ENCODE peak calls at places on chromosomes 1 and 21, in four cellular contexts. Y, E, J and R are unnamed samples.

GRCh38 chr21:38490411-38491020 is 7.8 kb downstream of the ERG start:
- DNase-seq in Y (no peak), E (no peak), J (no peak), R (no peak)

GRCh38 chr1:3695326-3696217 is 43.3 kb downstream of the TP73 start:
- DNase-seq in Y (peak), E (no peak), J (no peak), R (peak)

GRCh38 chr1:27003745-27004470 is 8.7 kb downstream of the TENT5B start:
- DNase-seq in Y (peak), E (no peak), J (no peak), R (no peak)

GRCh38 chr1:115299266-115299665 is 38.8 kb downstream of the NGF start:
- DNase-seq in Y (no peak), E (no peak), J (no peak), R (no peak)

GRCh38 chr1:209302777-209303642 is 280.5 kb upstream of the CAMK1G start:
- DNase-seq in Y (no peak), E (no peak), J (no peak), R (no peak)

GRCh38 chr1:63458750-63459149 is 64.3 kb downstream of the ITGB3BP start:
- DNase-seq in Y (no peak), E (no peak), J (no peak), R (no peak)

GRCh38 chr1:19484793-19485361 is 462 bp downstream of the CAPZB start:
- DNase-seq in Y (no peak), E (no peak), J (no peak), R (peak)

GRCh38 chr1:68918563-68918962 is 421.7 kb upstream of the DEPDC1 start:
- DNase-seq in Y (no peak), E (no peak), J (no peak), R (no peak)

GRCh38 chr1:84827566-84827965 is 65.4 kb downstream of the LPAR3 start:
- DNase-seq in Y (no peak), E (no peak), J (no peak), R (no peak)

GRCh38 chr1:13832536-13832935 is 132.5 kb downstream of the PRDM2 start:
- DNase-seq in Y (no peak), E (no peak), J (no peak), R (no peak)

GRCh38 chr1:245108909-245109308 is 45.9 kb upstream of the KIF26B start:
- DNase-seq in Y (no peak), E (no peak), J (no peak), R (no peak)

GRCh38 chr1:21261551-21262281 is 28.5 kb downstream of the ECE1 start:
- DNase-seq in Y (no peak), E (peak), J (no peak), R (no peak)